ENCODE peak calls at places on chromosomes 1 and 21, in eight cellular contexts. E, S, D, T, Z, M, A and I are unnamed samples.
A peak's percentile ranks its signal among the peaks of the same experiment; 100 is the strongest.

GRCh38 chr1:221832617-221833016 is 90.7 kb upstream of the DUSP10 start:
- DNase-seq in E (peak; percentile 25), S (no peak), D (no peak), T (no peak), Z (no peak), M (no peak), A (peak; percentile 98), I (no peak)

GRCh38 chr1:12407050-12407961 is 177.5 kb downstream of the VPS13D start:
- DNase-seq in E (peak; percentile 34), S (peak; percentile 27), D (peak; percentile 28), T (no peak), Z (peak; percentile 64), M (peak; percentile 56), A (peak; percentile 64), I (no peak)

GRCh38 chr1:202281316-202282016 is 60.3 kb downstream of the UBE2T start:
- DNase-seq in E (no peak), S (no peak), D (no peak), T (no peak), Z (no peak), M (no peak), A (peak; percentile 47), I (no peak)

GRCh38 chr21:41676198-41676597 is 90.7 kb downstream of the RIPK4 start:
- DNase-seq in E (no peak), S (no peak), D (no peak), T (no peak), Z (no peak), M (no peak), A (no peak), I (no peak)

GRCh38 chr1:183609313-183609712 is 19.1 kb upstream of the NCF2 start:
- DNase-seq in E (peak; percentile 73), S (peak; percentile 36), D (no peak), T (no peak), Z (peak; percentile 66), M (no peak), A (peak; percentile 87), I (no peak)

GRCh38 chr1:155873860-155874259 is 14.5 kb downstream of the SYT11 start:
- DNase-seq in E (no peak), S (no peak), D (no peak), T (no peak), Z (no peak), M (peak; percentile 38), A (peak; percentile 20), I (no peak)

GRCh38 chr1:174040387-174040786 is 18.2 kb upstream of the RC3H1 start:
- DNase-seq in E (no peak), S (no peak), D (no peak), T (no peak), Z (peak; percentile 44), M (peak; percentile 55), A (peak; percentile 95), I (no peak)

GRCh38 chr1:83115785-83116184 is 883.1 kb downstream of the TTLL7 start:
- DNase-seq in E (no peak), S (no peak), D (no peak), T (no peak), Z (no peak), M (no peak), A (no peak), I (no peak)

GRCh38 chr1:44605904-44606615 is 68.2 kb downstream of the TMEM53 start:
- DNase-seq in E (no peak), S (no peak), D (no peak), T (no peak), Z (no peak), M (no peak), A (peak; percentile 35), I (no peak)

GRCh38 chr1:65208577-65208976 is 60.6 kb downstream of the AK4 start:
- DNase-seq in E (no peak), S (no peak), D (no peak), T (peak; percentile 45), Z (no peak), M (no peak), A (no peak), I (no peak)

GRCh38 chr1:43308635-43309580 is 8.1 kb downstream of the TIE1 start:
- DNase-seq in E (no peak), S (no peak), D (no peak), T (no peak), Z (no peak), M (no peak), A (no peak), I (no peak)

GRCh38 chr1:236143104-236143948 is 987 bp downstream of the GPR137B start:
- DNase-seq in E (no peak), S (no peak), D (no peak), T (no peak), Z (no peak), M (no peak), A (peak; percentile 62), I (peak; percentile 42)

GRCh38 chr1:147389532-147390184 is 147.2 kb downstream of the CHD1L start:
- DNase-seq in E (no peak), S (peak; percentile 69), D (peak; percentile 9), T (peak; percentile 62), Z (peak; percentile 27), M (peak; percentile 11), A (peak; percentile 67), I (peak; percentile 16)

GRCh38 chr1:3611170-3612019 is at the start of gene MEGF6:
- DNase-seq in E (peak; percentile 79), S (peak; percentile 70), D (no peak), T (peak; percentile 97), Z (no peak), M (no peak), A (peak; percentile 16), I (peak; percentile 99)

GRCh38 chr1:20359451-20360330 is 69.0 kb downstream of the VWA5B1 start:
- DNase-seq in E (no peak), S (no peak), D (peak; percentile 35), T (no peak), Z (no peak), M (no peak), A (no peak), I (no peak)

GRCh38 chr1:6770727-6771567 is 14.3 kb upstream of the CAMTA1 start:
- DNase-seq in E (no peak), S (peak; percentile 30), D (no peak), T (peak; percentile 56), Z (no peak), M (no peak), A (peak; percentile 58), I (peak; percentile 11)

GRCh38 chr1:115642168-115643072 is 650 bp downstream of the VANGL1 start:
- DNase-seq in E (peak; percentile 61), S (peak; percentile 75), D (peak; percentile 58), T (peak; percentile 69), Z (no peak), M (no peak), A (peak; percentile 52), I (peak; percentile 61)
- TF ChIP-seq CTCF in E (no peak), S (peak; percentile 20), D (no peak), T (no peak), Z (no peak), M (no peak), A (no peak), I (no peak)

GRCh38 chr1:117623141-117623540 is 17.3 kb downstream of the TENT5C start:
- DNase-seq in E (no peak), S (no peak), D (no peak), T (no peak), Z (no peak), M (no peak), A (no peak), I (no peak)

GRCh38 chr1:117623698-117624097 is 17.9 kb downstream of the TENT5C start:
- DNase-seq in E (no peak), S (no peak), D (no peak), T (no peak), Z (no peak), M (no peak), A (no peak), I (no peak)

GRCh38 chr1:117620440-117620839 is 14.6 kb downstream of the TENT5C start:
- DNase-seq in E (no peak), S (no peak), D (no peak), T (no peak), Z (no peak), M (no peak), A (no peak), I (no peak)

GRCh38 chr1:117621316-117621715 is 15.5 kb downstream of the TENT5C start:
- DNase-seq in E (no peak), S (no peak), D (no peak), T (no peak), Z (no peak), M (no peak), A (no peak), I (no peak)

GRCh38 chr1:117622726-117623125 is 16.9 kb downstream of the TENT5C start:
- DNase-seq in E (no peak), S (no peak), D (no peak), T (no peak), Z (no peak), M (no peak), A (no peak), I (no peak)
- TF ChIP-seq CTCF in E (no peak), S (no peak), D (no peak), T (no peak), Z (no peak), M (no peak), A (no peak), I (no peak)

DNA sequence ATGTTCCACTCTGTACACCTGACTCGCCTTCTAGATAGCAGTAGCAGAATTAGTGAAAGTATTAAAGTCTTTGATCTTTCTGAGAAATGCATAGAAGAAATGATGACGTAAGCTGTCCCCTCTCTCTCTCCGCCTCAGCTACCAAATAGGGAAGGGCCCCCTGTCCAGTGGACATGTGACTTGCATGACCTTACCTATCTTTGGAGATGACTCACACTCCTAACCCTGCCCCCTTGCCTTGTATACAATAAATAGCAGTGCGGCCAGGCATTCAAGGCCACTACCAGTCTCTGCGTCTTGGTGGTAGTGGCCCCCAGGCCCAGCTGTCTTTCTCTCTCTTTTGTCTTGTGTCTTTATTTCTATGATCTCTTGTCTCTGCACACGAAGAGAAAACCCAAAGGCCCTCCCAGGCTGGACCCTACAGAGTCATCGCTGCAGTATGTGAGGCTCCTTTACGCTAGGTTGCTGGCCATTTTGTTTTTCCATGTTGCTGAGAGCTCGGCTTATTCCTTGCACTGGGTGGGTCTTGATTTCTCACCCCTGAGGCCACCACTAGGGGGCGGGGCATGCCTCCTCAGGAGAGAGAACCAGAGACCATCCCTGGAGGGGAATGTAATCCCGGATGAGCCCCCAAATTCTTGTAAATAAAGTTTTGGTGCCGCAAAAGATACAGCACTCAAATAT is 16.0 kb upstream of the ZBTB8B start:
- DNase-seq in E (peak; percentile 58), S (no peak), D (no peak), T (peak; percentile 78), Z (no peak), M (no peak), A (peak; percentile 69), I (peak; percentile 64)
- TF ChIP-seq CTCF in E (no peak), S (no peak), D (no peak), T (peak; percentile 41), Z (no peak), M (peak; percentile 64), A (peak; percentile 28), I (peak; percentile 17)

DNA sequence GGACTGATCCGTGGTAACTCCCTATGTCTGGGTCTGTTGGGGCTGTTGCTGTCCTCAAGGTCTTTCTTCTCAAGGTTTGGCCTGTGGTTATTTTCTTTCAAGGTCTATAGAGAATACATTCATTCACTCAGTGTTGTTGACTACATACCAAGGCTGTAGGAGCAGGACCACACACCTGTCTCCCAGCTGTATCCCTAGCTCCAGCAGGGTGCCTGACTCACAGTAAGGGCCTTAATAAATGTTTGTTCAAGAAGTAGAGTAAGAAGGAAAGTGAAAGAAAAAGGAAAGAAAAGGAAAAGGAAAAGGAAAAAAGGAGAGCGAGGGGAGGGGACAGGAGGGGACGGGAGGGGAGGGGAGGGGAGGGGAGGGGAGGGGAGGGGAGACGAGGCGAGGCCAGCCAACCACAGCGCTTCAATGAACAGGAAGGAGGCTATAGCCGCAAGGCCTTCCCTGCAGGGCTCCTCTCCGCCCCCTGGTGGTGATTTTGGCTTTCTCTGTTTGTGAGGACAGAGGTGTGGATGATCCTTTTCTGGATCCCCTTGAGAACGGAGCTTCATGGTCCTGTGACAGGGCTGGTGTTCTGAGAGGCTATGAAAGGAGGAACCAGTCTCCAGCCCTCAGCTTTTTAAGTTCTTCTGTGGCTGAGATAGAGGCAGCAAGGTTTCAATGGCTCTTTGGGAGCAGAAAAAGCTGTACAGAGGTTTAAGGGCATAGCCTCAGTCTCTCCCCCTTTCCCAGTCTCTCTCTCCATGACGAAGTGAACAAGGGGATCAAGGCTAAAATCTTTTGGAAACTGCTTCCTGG is 30.6 kb upstream of the LCE5A start:
- DNase-seq in E (peak; percentile 77), S (peak; percentile 49), D (peak; percentile 36), T (peak; percentile 57), Z (no peak), M (no peak), A (peak; percentile 40), I (peak; percentile 8)
- TF ChIP-seq CTCF in E (no peak), S (peak; percentile 39), D (peak; percentile 20), T (peak; percentile 38), Z (peak; percentile 52), M (peak; percentile 37), A (peak; percentile 58), I (no peak)